ENCODE peak calls at places on chromosomes 16 and 17, in five cellular contexts. V, D, Y, B and C are unnamed samples.
A peak's percentile ranks its signal among the peaks of the same experiment; 100 is the strongest.

GRCh38 chr17:19513897-19514488 is 19.7 kb upstream of the SLC47A1 start:
- DNase-seq in V (peak; percentile 75), D (peak; percentile 69), Y (peak; percentile 78), B (peak; percentile 45), C (peak; percentile 68)

GRCh38 chr16:82793550-82794244 is 166.9 kb downstream of the CDH13 start:
- DNase-seq in V (no peak), D (no peak), Y (peak; percentile 4), B (no peak), C (no peak)

GRCh38 chr17:42632949-42633444 is 23.5 kb downstream of the TUBG1 start:
- DNase-seq in V (no peak), D (no peak), Y (no peak), B (no peak), C (no peak)

GRCh38 chr17:39705786-39706348 is 6.0 kb downstream of the ERBB2 start:
- DNase-seq in V (no peak), D (no peak), Y (no peak), B (no peak), C (peak; percentile 56)

GRCh38 chr16:47375423-47375822 is 85.4 kb downstream of the ITFG1 start:
- DNase-seq in V (no peak), D (no peak), Y (no peak), B (no peak), C (no peak)

GRCh38 chr16:30997000-30997886 is 12.2 kb downstream of the HSD3B7 start:
- DNase-seq in V (peak; percentile 76), D (peak; percentile 64), Y (peak; percentile 100), B (peak; percentile 79), C (peak; percentile 74)

GRCh38 chr16:53958481-53958880 is 254.5 kb downstream of the FTO start:
- DNase-seq in V (no peak), D (no peak), Y (no peak), B (no peak), C (no peak)

GRCh38 chr17:38879878-38880727 is 10.2 kb downstream of the LASP1 start:
- DNase-seq in V (peak; percentile 87), D (peak; percentile 86), Y (peak; percentile 95), B (no peak), C (peak; percentile 55)

GRCh38 chr16:1800703-1801102 is 7.2 kb upstream of the IGFALS start:
- DNase-seq in V (no peak), D (no peak), Y (no peak), B (no peak), C (peak; percentile 2)

GRCh38 chr17:66737524-66737923 is 97.4 kb upstream of the CACNG5 start:
- DNase-seq in V (peak; percentile 80), D (peak; percentile 45), Y (peak; percentile 81), B (no peak), C (peak; percentile 46)

GRCh38 chr16:7206469-7206868 is 126.2 kb upstream of the RBFOX1 start:
- DNase-seq in V (no peak), D (no peak), Y (no peak), B (no peak), C (no peak)

GRCh38 chr16:84924339-84925091 is 86.8 kb downstream of the ZDHHC7 start:
- DNase-seq in V (peak; percentile 43), D (peak; percentile 48), Y (no peak), B (no peak), C (peak; percentile 74)

GRCh38 chr16:82456683-82457082 is 170.1 kb upstream of the CDH13 start:
- DNase-seq in V (peak; percentile 65), D (peak; percentile 38), Y (peak; percentile 75), B (peak; percentile 10), C (peak; percentile 28)

GRCh38 chr17:41315814-41316430 is 412 bp upstream of the KRTAP17-1 start:
- DNase-seq in V (no peak), D (no peak), Y (no peak), B (no peak), C (no peak)

GRCh38 chr16:49010396-49010795 is 271.2 kb downstream of the CBLN1 start:
- DNase-seq in V (no peak), D (no peak), Y (no peak), B (no peak), C (no peak)

GRCh38 chr17:61284174-61284573 is 115.5 kb upstream of the TBX2 start:
- DNase-seq in V (peak; percentile 65), D (peak; percentile 57), Y (no peak), B (no peak), C (no peak)

GRCh38 chr16:88691129-88691813 is 5.0 kb upstream of the SNAI3 start:
- DNase-seq in V (no peak), D (no peak), Y (no peak), B (no peak), C (no peak)

GRCh38 chr16:17607075-17607509 is 136.3 kb upstream of the XYLT1 start:
- DNase-seq in V (no peak), D (no peak), Y (no peak), B (no peak), C (no peak)

GRCh38 chr16:56916571-56917403 is 15.2 kb upstream of the HERPUD1 start:
- DNase-seq in V (no peak), D (no peak), Y (no peak), B (no peak), C (no peak)

GRCh38 chr17:82244413-82245140 is 15.7 kb downstream of the SLC16A3 start:
- DNase-seq in V (peak; percentile 61), D (peak; percentile 55), Y (peak; percentile 79), B (no peak), C (no peak)

GRCh38 chr16:50534556-50534955 is 13.6 kb upstream of the NKD1 start:
- DNase-seq in V (no peak), D (no peak), Y (peak; percentile 2), B (no peak), C (no peak)

GRCh38 chr16:30558789-30559377 is 709 bp upstream of the ZNF764 start:
- DNase-seq in V (no peak), D (no peak), Y (no peak), B (no peak), C (no peak)

GRCh38 chr17:80774643-80775281 is 216.9 kb upstream of the CHMP6 start:
- DNase-seq in V (no peak), D (no peak), Y (no peak), B (no peak), C (no peak)

GRCh38 chr17:39486242-39486641 is 25.0 kb downstream of the CDK12 start:
- DNase-seq in V (peak; percentile 33), D (peak; percentile 70), Y (no peak), B (no peak), C (no peak)

GRCh38 chr16:3101018-3101840 is 2.1 kb upstream of the ZSCAN10 start:
- DNase-seq in V (peak; percentile 42), D (peak; percentile 24), Y (peak; percentile 81), B (peak; percentile 23), C (no peak)

GRCh38 chr16:88317619-88317977 is 65.2 kb upstream of the ZNF469 start:
- DNase-seq in V (peak; percentile 81), D (peak; percentile 38), Y (no peak), B (no peak), C (peak; percentile 31)

GRCh38 chr16:64343061-64343819 is 778.6 kb downstream of the CDH11 start:
- DNase-seq in V (no peak), D (no peak), Y (no peak), B (no peak), C (no peak)

GRCh38 chr16:48231675-48232214 is 12.4 kb upstream of the LONP2 start:
- DNase-seq in V (peak; percentile 68), D (peak; percentile 70), Y (peak; percentile 74), B (no peak), C (no peak)

GRCh38 chr17:66701462-66701861 is 133.5 kb upstream of the CACNG5 start:
- DNase-seq in V (no peak), D (no peak), Y (no peak), B (no peak), C (no peak)

GRCh38 chr16:86033016-86033474 is 134.1 kb downstream of the IRF8 start:
- DNase-seq in V (peak; percentile 6), D (peak; percentile 6), Y (peak; percentile 73), B (no peak), C (no peak)

GRCh38 chr16:22370038-22370541 is 4.3 kb downstream of the CDR2 start:
- DNase-seq in V (peak; percentile 71), D (peak; percentile 88), Y (no peak), B (no peak), C (no peak)

GRCh38 chr17:49992191-49992932 is 2.7 kb downstream of the DLX3 start:
- DNase-seq in V (no peak), D (no peak), Y (peak; percentile 48), B (no peak), C (no peak)
- H3K27me3 ChIP-seq in V (peaks cover 98% of the 10 kb centered on the region), D (peaks cover 63% of the 10 kb centered on the region), Y (peaks cover 95% of the 10 kb centered on the region), B (peaks cover 54% of the 10 kb centered on the region), C (peaks cover 94% of the 10 kb centered on the region)

DNA sequence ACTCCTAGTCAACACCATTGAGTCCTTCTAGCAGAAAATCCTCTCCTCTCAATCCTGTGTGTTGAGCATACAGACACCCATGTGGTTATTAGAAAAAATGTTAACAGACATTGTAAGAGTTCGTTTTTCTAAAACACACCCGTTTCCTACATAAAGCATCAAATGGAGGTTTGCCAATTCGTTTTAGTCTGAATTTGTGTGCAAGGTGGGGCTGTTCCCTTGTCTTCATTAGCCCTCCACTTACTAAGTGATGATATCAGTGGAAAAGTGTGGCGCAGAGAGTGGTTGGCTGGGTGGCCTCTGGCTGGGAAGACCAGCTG is 2.7 kb downstream of the NHERF1 start:
- DNase-seq in V (no peak), D (no peak), Y (no peak), B (no peak), C (no peak)
- H3K4me3 ChIP-seq in V (no peak overlapping the region), D (no peak overlapping the region), Y (no peak overlapping the region), B (peak overlapping the region; percentile 76), C (no peak overlapping the region)

GRCh38 chr16:734981-735881 is 5.6 kb downstream of the CIAO3 start:
- DNase-seq in V (no peak), D (no peak), Y (peak; percentile 43), B (no peak), C (no peak)
- H3K27me3 ChIP-seq in V (no peaks in the 10 kb centered on the region), D (no peaks in the 10 kb centered on the region), Y (no peaks in the 10 kb centered on the region), B (no peaks in the 10 kb centered on the region), C (no peaks in the 10 kb centered on the region)

DNA sequence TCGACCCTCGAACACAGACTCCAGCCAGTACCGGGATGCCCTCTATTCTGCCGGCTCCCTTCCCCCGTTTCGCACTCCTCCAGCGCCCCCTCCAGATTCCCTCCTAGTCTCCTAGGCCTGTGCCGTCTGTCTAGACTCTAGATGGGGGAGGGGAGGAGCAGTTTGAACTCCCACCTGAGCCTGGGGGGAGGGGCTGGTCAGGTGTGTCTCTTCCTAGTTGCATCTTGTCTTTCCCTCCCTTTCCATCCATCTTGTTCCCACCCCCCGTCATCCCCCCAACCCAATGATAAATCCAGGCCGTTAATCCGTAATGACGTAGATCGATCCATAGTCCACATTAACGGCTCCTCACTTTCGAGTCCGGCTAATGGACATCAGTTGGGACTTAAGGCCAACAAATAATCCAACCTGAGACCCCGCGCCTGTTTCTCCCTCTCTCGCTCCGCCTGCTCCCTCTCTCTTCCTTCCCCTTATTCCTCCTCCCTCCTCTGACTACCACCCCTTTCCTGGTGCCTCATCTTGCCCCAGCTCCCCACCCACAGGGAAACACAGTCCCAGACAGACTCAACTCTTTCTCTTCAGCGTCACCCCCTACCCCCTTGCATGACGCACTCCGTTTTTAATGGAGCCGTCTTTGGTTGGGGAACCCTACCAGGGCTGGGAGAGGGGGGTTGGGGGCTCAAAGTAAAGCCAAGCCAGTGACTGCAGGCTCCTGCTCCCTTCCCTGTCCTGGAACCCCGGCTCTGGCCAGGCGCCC is 3.3 kb upstream of the HOXB5 start:
- DNase-seq in V (no peak), D (peak; percentile 83), Y (peak; percentile 70), B (no peak), C (no peak)
- H3K4me3 ChIP-seq in V (peak overlapping the region; percentile 25), D (peak overlapping the region; percentile 87), Y (no peak overlapping the region), B (peak overlapping the region; percentile 47), C (peak overlapping the region; percentile 39)

DNA sequence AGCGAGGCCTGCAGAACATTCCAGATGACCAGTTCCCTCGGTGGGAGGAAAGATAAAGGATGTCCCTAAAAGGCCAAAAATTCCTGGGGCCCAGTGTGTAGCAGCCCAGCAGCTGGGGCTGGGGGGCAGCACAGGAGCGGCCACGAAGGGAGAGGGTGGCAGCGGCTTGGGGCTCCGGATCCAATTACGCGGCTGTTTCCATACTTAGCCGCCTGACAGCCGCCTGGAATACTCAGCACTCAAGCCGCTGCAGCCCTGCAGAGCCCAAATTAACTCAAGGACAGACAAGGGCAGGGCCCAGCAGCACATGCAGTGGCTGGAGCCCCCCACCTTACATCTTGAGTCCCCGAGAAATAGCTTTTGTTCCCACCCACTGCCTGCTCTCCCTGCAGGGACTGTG is 1.3 kb downstream of the SRL start:
- DNase-seq in V (no peak), D (no peak), Y (peak; percentile 58), B (no peak), C (peak; percentile 63)
- H3K27me3 ChIP-seq in V (no peaks in the 10 kb centered on the region), D (no peaks in the 10 kb centered on the region), Y (no peaks in the 10 kb centered on the region), B (no peaks in the 10 kb centered on the region), C (no peaks in the 10 kb centered on the region)